ENCODE peak calls at places on chromosomes 2 and 18, in five cellular contexts. One of them, this sample, is unnamed.

GRCh38 chr18:39647627-39648502 is 2082.3 kb upstream of the CELF4 start:
- DNase-seq in K562: no peak
- DNase-seq in small intestine: no peak
- DNase-seq in posterior cingulate gyrus: no peak
- DNase-seq in left kidney: peak
- DNase-seq in this sample: no peak

GRCh38 chr2:164504253-164504652 is 117.0 kb downstream of the GRB14 start:
- DNase-seq in K562: no peak
- DNase-seq in small intestine: peak
- DNase-seq in posterior cingulate gyrus: peak
- DNase-seq in left kidney: no peak
- DNase-seq in this sample: no peak

GRCh38 chr2:131682122-131682944 is 154.6 kb downstream of the CCDC74A start:
- DNase-seq in K562: peak
- DNase-seq in small intestine: peak
- DNase-seq in posterior cingulate gyrus: peak
- DNase-seq in left kidney: peak
- DNase-seq in this sample: peak

GRCh38 chr18:46302866-46303485 is 198.8 kb downstream of the HAUS1 start:
- DNase-seq in K562: no peak
- DNase-seq in small intestine: no peak
- DNase-seq in posterior cingulate gyrus: no peak
- DNase-seq in left kidney: peak
- DNase-seq in this sample: no peak

GRCh38 chr2:148483675-148484074 is 160.9 kb upstream of the EPC2 start:
- DNase-seq in K562: no peak
- DNase-seq in small intestine: no peak
- DNase-seq in posterior cingulate gyrus: no peak
- DNase-seq in left kidney: peak
- DNase-seq in this sample: no peak

GRCh38 chr2:179020156-179020750 is 29.7 kb downstream of the CCDC141 start:
- DNase-seq in K562: no peak
- DNase-seq in small intestine: peak
- DNase-seq in posterior cingulate gyrus: no peak
- DNase-seq in left kidney: peak
- DNase-seq in this sample: no peak

GRCh38 chr2:73339171-73339678 is 45.9 kb upstream of the EGR4 start:
- DNase-seq in K562: no peak
- DNase-seq in small intestine: no peak
- DNase-seq in posterior cingulate gyrus: no peak
- DNase-seq in left kidney: no peak
- DNase-seq in this sample: no peak

GRCh38 chr18:7897119-7897518 is 330.0 kb downstream of the PTPRM start:
- DNase-seq in K562: no peak
- DNase-seq in small intestine: no peak
- DNase-seq in posterior cingulate gyrus: no peak
- DNase-seq in left kidney: no peak
- DNase-seq in this sample: no peak

GRCh38 chr18:9263264-9263663 is 71.3 kb upstream of the TWSG1 start:
- DNase-seq in K562: no peak
- DNase-seq in small intestine: no peak
- DNase-seq in posterior cingulate gyrus: no peak
- DNase-seq in left kidney: no peak
- DNase-seq in this sample: no peak

GRCh38 chr2:17309741-17310339 is 208.4 kb downstream of the RAD51AP2 start:
- DNase-seq in K562: peak
- DNase-seq in small intestine: peak
- DNase-seq in posterior cingulate gyrus: no peak
- DNase-seq in left kidney: peak
- DNase-seq in this sample: no peak

GRCh38 chr2:46818141-46818552 is 97.5 kb downstream of the MCFD2 start:
- DNase-seq in K562: no peak
- DNase-seq in small intestine: no peak
- DNase-seq in posterior cingulate gyrus: no peak
- DNase-seq in left kidney: no peak
- DNase-seq in this sample: no peak

GRCh38 chr2:140353541-140353940 is 1573.4 kb upstream of the NXPH2 start:
- DNase-seq in K562: no peak
- DNase-seq in small intestine: no peak
- DNase-seq in posterior cingulate gyrus: no peak
- DNase-seq in left kidney: no peak
- DNase-seq in this sample: no peak

GRCh38 chr2:33354981-33355380 is 121.5 kb upstream of the RASGRP3 start:
- DNase-seq in K562: no peak
- DNase-seq in small intestine: no peak
- DNase-seq in posterior cingulate gyrus: no peak
- DNase-seq in left kidney: no peak
- DNase-seq in this sample: no peak

GRCh38 chr18:3624818-3625716 is 175.1 kb downstream of the TGIF1 start:
- DNase-seq in K562: peak
- DNase-seq in small intestine: peak
- DNase-seq in posterior cingulate gyrus: no peak
- DNase-seq in left kidney: no peak
- DNase-seq in this sample: peak

GRCh38 chr2:231926180-231926741 is at the start of gene NPPC:
- DNase-seq in K562: peak
- DNase-seq in small intestine: no peak
- DNase-seq in posterior cingulate gyrus: peak
- DNase-seq in left kidney: peak
- DNase-seq in this sample: peak

GRCh38 chr18:2909431-2910140 is 62.8 kb downstream of the EMILIN2 start:
- DNase-seq in K562: no peak
- DNase-seq in small intestine: no peak
- DNase-seq in posterior cingulate gyrus: no peak
- DNase-seq in left kidney: no peak
- DNase-seq in this sample: no peak

GRCh38 chr18:27609221-27609620 is 424.1 kb upstream of the CHST9 start:
- DNase-seq in K562: no peak
- DNase-seq in small intestine: no peak
- DNase-seq in posterior cingulate gyrus: no peak
- DNase-seq in left kidney: no peak
- DNase-seq in this sample: no peak

This sample was measured in activated T-helper 9 cell treated with anti-CD3 and anti-CD28 coated beads, Interleukin-2, amount 50 U/mL, for 16 hours.